ENCODE peak calls at places on chromosomes 1 and 21, in eight cellular contexts. W is fibroblast of lung, J is activated B cell treated with CpG ODN at 0.5 μM for 24 hours, X is AG09319, H is glutamatergic neuron, F is foreskin fibroblast, E is GM12864, L is mesothelial cell of epicardium. B is an unnamed sample.

GRCh38 chr21:41993744-41994143 is 16.4 kb downstream of the ZBTB21 start:
- DNase-seq in F (peak), J (no peak), L (no peak), E (no peak), X (peak), W (peak), H (no peak), B (peak)

GRCh38 chr21:31557421-31557955 is 102.0 kb upstream of the SOD1 start:
- DNase-seq in L (no peak), J (peak), H (peak), X (no peak), W (no peak), F (no peak), E (no peak), B (no peak)

GRCh38 chr21:39016740-39017315 is 166.4 kb downstream of the PSMG1 start:
- DNase-seq in F (peak), H (no peak), J (no peak), W (no peak), L (no peak), E (peak), X (no peak), B (no peak)

GRCh38 chr1:99305626-99306025 is 41.3 kb downstream of the PLPPR4 start:
- DNase-seq in X (no peak), L (no peak), J (no peak), H (no peak), E (no peak), F (peak), W (peak), B (no peak)

GRCh38 chr1:53214541-53214940 is 5.9 kb downstream of the CZIB start:
- DNase-seq in H (no peak), L (no peak), F (no peak), J (no peak), W (no peak), X (no peak), E (no peak), B (no peak)

GRCh38 chr21:42980959-42981523 is 6.7 kb downstream of the PKNOX1 start:
- DNase-seq in E (no peak), X (no peak), L (no peak), F (peak), W (no peak), J (no peak), H (no peak), B (no peak)

GRCh38 chr1:87685366-87686136 is 356.9 kb downstream of the LMO4 start:
- DNase-seq in X (no peak), F (no peak), L (no peak), J (no peak), E (no peak), W (peak), H (no peak), B (no peak)

GRCh38 chr1:162136760-162137537 is 67.5 kb downstream of the NOS1AP start:
- DNase-seq in X (peak), W (peak), L (no peak), J (no peak), H (no peak), F (peak), E (no peak), B (peak)

GRCh38 chr1:233045591-233045990 is 95.2 kb downstream of the NTPCR start:
- DNase-seq in E (no peak), W (peak), J (no peak), F (peak), X (no peak), H (no peak), L (no peak), B (no peak)

GRCh38 chr21:38945536-38946245 is 140.0 kb downstream of the ETS2 start:
- DNase-seq in L (no peak), F (peak), X (no peak), E (no peak), W (peak), H (no peak), J (no peak), B (no peak)

GRCh38 chr1:187276677-187277076 is 447.9 kb downstream of the PLA2G4A start:
- DNase-seq in H (no peak), J (no peak), F (no peak), L (no peak), E (no peak), W (no peak), X (no peak), B (no peak)

GRCh38 chr1:202164271-202165037 is 4.1 kb upstream of the PTPN7 start:
- DNase-seq in X (no peak), F (peak), J (peak), L (no peak), H (no peak), W (no peak), E (no peak), B (no peak)

GRCh38 chr1:109161836-109162606 is 48.1 kb downstream of the ELAPOR1 start:
- DNase-seq in W (peak), J (no peak), F (peak), X (peak), E (peak), H (no peak), L (no peak), B (peak)

GRCh38 chr1:151281225-151281968 is 702 bp upstream of the ZNF687 start:
- DNase-seq in W (peak), E (peak), L (peak), H (peak), F (peak), J (peak), X (peak), B (peak)

GRCh38 chr1:228936881-228937280 is 201.6 kb downstream of the RHOU start:
- DNase-seq in L (no peak), F (no peak), H (no peak), W (no peak), X (no peak), J (no peak), E (no peak), B (no peak)

GRCh38 chr1:1540015-1540816 is at the start of gene TMEM240:
- DNase-seq in W (peak), L (peak), H (peak), E (no peak), F (peak), X (peak), J (no peak), B (peak)

GRCh38 chr1:202639500-202639899 is 70.8 kb downstream of the SYT2 start:
- DNase-seq in X (no peak), L (no peak), H (no peak), F (peak), E (no peak), W (peak), J (no peak), B (peak)

GRCh38 chr1:9068971-9069323 is 488 bp downstream of the SLC2A5 start:
- DNase-seq in E (no peak), L (no peak), W (no peak), J (no peak), F (peak), X (no peak), H (no peak), B (no peak)

GRCh38 chr1:205014772-205015171 is 28.2 kb upstream of the CNTN2 start:
- DNase-seq in H (no peak), L (no peak), E (no peak), J (no peak), F (no peak), W (no peak), X (no peak), B (no peak)

GRCh38 chr21:38813554-38813953 is 7.8 kb downstream of the ETS2 start:
- DNase-seq in F (no peak), L (no peak), E (no peak), H (no peak), W (peak), J (no peak), X (no peak), B (no peak)

GRCh38 chr1:201361652-201362504 is 15.6 kb downstream of the TNNT2 start:
- DNase-seq in W (peak), F (peak), X (peak), L (peak), H (peak), E (no peak), J (no peak), B (peak)

GRCh38 chr21:46128983-46129571 is 26.3 kb downstream of the FTCD start:
- DNase-seq in L (no peak), F (no peak), W (no peak), H (peak), J (no peak), E (no peak), X (no peak), B (no peak)

DNA sequence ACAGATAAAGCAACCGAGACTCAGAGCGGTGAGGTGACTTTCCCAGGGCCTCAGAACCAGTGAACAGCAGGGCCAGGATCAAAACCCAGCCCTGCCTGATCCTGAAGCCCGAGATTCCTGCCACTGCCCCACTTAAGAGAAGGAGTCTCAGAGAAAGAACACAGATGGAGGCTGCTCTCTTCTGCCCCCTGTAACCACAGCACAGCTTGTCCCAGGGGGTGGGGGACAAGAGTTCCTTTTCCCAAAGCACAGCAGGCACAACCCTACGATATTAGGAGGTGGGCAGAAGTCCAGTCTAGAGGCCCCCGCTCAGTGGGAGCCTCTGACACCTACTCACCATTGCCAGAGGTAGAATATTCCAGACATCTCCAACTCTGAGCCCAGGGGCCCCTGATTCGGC is 24.0 kb upstream of the VWA5B1 start:
- DNase-seq in F (no peak), X (no peak), L (no peak), W (no peak), J (no peak), E (no peak), H (no peak), B (no peak)
- TF ChIP-seq CTCF in F (no peak), X (no peak), L (no peak), W (no peak), J (no peak), E (no peak), H (no peak), B (no peak)

DNA sequence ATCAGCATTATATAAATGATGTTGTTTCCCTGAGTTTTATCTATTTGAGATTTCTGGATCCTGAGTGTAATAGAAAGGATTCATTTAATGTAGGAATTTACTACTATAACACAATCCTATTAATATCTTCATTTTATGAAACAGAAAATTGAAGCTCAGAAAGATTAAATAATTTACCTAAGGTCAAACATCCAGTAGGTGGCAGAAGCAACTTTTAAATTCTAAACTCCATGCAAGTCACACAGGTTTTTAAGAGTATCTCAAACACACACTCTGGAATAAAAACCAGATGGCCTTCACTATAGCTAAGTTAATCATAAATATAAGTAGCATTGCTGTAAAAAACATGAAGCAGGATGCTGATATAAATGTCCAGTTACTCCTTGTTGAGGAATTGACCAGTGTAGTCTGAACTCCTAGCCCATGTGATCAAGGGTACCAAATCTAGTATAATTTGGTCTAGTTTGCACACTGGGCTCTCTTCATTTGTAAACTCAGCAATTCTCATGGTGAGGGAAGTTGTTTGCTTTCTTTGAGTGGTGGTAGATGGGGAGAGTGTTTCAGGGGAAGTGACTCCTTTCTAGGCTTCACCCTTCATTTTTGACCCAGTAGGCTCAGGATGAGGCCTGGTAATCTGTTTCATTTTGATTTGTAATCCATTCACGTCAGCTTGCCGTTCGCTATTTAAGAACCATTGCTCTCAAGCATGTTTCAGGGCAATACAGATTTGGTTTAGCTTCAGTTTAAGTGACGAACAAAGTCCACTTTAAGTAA is 9.3 kb upstream of the FMO3 start:
- DNase-seq in W (peak), H (no peak), E (no peak), J (no peak), X (peak), F (peak), L (no peak), B (peak)
- TF ChIP-seq CTCF in W (peak), H (no peak), E (no peak), J (no peak), X (peak), F (peak), L (peak), B (peak)

DNA sequence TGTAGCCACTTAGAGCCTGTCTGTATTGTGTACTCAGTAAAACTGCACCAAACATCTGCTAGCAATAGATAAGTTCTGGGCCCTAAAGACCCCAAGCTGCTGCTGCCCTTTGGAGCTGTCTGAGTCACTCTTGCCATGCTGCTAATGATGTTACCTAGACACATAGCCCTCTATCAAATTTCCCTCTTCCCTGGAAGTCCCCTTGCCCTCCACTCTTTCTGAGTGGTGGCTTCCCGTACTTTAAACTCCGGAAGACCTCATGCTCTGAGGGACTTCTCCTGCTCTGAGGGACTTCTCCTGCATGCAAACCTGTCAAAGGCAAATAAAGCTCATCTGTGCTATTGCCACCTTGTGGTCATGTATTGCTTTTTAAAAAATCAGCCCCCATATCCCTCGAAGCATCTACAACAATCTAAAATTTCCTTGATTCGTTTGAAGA is 34.0 kb downstream of the FH start:
- DNase-seq in H (no peak), X (no peak), W (peak), F (peak), J (no peak), L (no peak), E (peak), B (peak)
- TF ChIP-seq CTCF in H (peak), X (peak), W (peak), F (peak), J (no peak), L (no peak), E (peak), B (peak)

GRCh38 chr1:184340984-184341383 is 45.8 kb upstream of the C1orf21 start:
- DNase-seq in E (no peak), W (no peak), J (no peak), H (no peak), L (no peak), F (peak), X (no peak), B (no peak)
- TF ChIP-seq CTCF in E (peak), W (peak), J (no peak), H (no peak), L (no peak), F (peak), X (no peak), B (peak)

GRCh38 chr1:50959913-50960844 is at the start of gene FAF1:
- DNase-seq in L (peak), X (peak), E (peak), H (peak), W (peak), J (peak), F (peak), B (peak)
- TF ChIP-seq CTCF in L (no peak), X (no peak), E (peak), H (peak), W (no peak), J (no peak), F (no peak), B (peak)

GRCh38 chr1:21510113-21510493 is 880 bp downstream of the ALPL start:
- DNase-seq in J (no peak), F (no peak), L (no peak), E (no peak), X (no peak), W (no peak), H (no peak), B (no peak)

GRCh38 chr1:21510885-21511578 is 1.8 kb downstream of the ALPL start:
- DNase-seq in F (no peak), X (no peak), W (peak), H (no peak), J (no peak), E (no peak), L (no peak), B (no peak)

GRCh38 chr1:21507511-21508270 is 1.5 kb upstream of the ALPL start:
- DNase-seq in X (no peak), F (no peak), H (no peak), W (no peak), L (no peak), J (no peak), E (no peak), B (no peak)

GRCh38 chr1:21508580-21509350 is 458 bp upstream of the ALPL start:
- DNase-seq in F (peak), W (peak), H (peak), E (no peak), J (peak), X (no peak), L (peak), B (no peak)

GRCh38 chr1:21509351-21510112 is at the start of gene ALPL:
- DNase-seq in F (no peak), W (no peak), H (no peak), J (no peak), E (no peak), L (no peak), X (no peak), B (no peak)
- TF ChIP-seq CTCF in F (no peak), W (no peak), H (no peak), J (no peak), E (no peak), L (no peak), X (no peak), B (no peak)

B was measured in HFFc6.